ENCODE peak calls at places on chromosomes 7 and 10, in seven cellular contexts. J is uterus; V is testis; C is mucosa of descending colon; B is spleen; O is naive thymus-derived CD4-positive, alpha-beta T cell; N is transverse colon. Y is an unnamed sample.

GRCh38 chr10:43190775-43191174 is 52.5 kb downstream of the CSGALNACT2 start:
- DNase-seq in C (no peak), N (no peak), B (no peak), O (no peak), V (no peak), J (no peak), Y (no peak)

GRCh38 chr10:55668326-55668922 is 692.6 kb downstream of the ZWINT start:
- DNase-seq in O (no peak), V (peak; percentile 33), J (no peak), B (no peak), C (no peak), N (no peak), Y (no peak)

GRCh38 chr10:132877473-132877872 is 64.9 kb downstream of the CFAP46 start:
- DNase-seq in C (no peak), V (no peak), J (peak; percentile 3), O (no peak), B (peak; percentile 41), N (no peak), Y (peak; percentile 52)

GRCh38 chr7:112411186-112411795 is 39.0 kb upstream of the IFRD1 start:
- DNase-seq in V (peak; percentile 57), O (no peak), J (no peak), C (peak; percentile 29), N (peak; percentile 14), B (no peak), Y (no peak)

GRCh38 chr10:68957654-68958053 is 1.7 kb downstream of the DDX21 start:
- DNase-seq in C (no peak), N (no peak), B (no peak), J (no peak), V (no peak), O (no peak), Y (no peak)

GRCh38 chr10:102421645-102422585 is 1.3 kb downstream of the FBXL15 start:
- DNase-seq in V (peak; percentile 48), C (peak; percentile 53), O (no peak), J (no peak), B (peak; percentile 88), N (peak; percentile 66), Y (peak; percentile 88)

GRCh38 chr7:100602889-100603696 is 930 bp downstream of the PCOLCE start:
- DNase-seq in J (peak; percentile 91), C (no peak), N (peak; percentile 59), B (no peak), V (peak; percentile 79), O (no peak), Y (peak; percentile 89)

GRCh38 chr7:79046061-79046460 is 407.4 kb downstream of the MAGI2 start:
- DNase-seq in O (no peak), B (no peak), J (no peak), N (no peak), V (no peak), C (no peak), Y (no peak)

GRCh38 chr7:157543276-157543675 is 206.5 kb downstream of the DNAJB6 start:
- DNase-seq in J (no peak), N (no peak), O (no peak), B (peak; percentile 47), V (no peak), C (no peak), Y (peak; percentile 29)

GRCh38 chr7:102189756-102190155 is 96.9 kb upstream of the SH2B2 start:
- DNase-seq in B (no peak), O (no peak), J (no peak), V (no peak), C (no peak), N (no peak), Y (no peak)

GRCh38 chr10:17003151-17003550 is 126.5 kb downstream of the CUBN start:
- DNase-seq in V (no peak), O (peak; percentile 85), C (peak; percentile 30), B (no peak), N (no peak), J (no peak), Y (no peak)

GRCh38 chr10:68153473-68154210 is 44.4 kb downstream of the MYPN start:
- DNase-seq in B (no peak), O (no peak), J (no peak), N (peak; percentile 26), C (no peak), V (peak; percentile 61), Y (no peak)

GRCh38 chr7:31052841-31053601 is 913 bp downstream of the ADCYAP1R1 start:
- DNase-seq in B (no peak), O (no peak), J (no peak), N (no peak), V (no peak), C (no peak), Y (no peak)

GRCh38 chr10:62819521-62819920 is 3.4 kb upstream of the EGR2 start:
- DNase-seq in V (no peak), B (no peak), C (no peak), J (no peak), O (no peak), N (no peak), Y (no peak)

GRCh38 chr10:60209874-60210584 is 179.6 kb downstream of the ANK3 start:
- DNase-seq in B (no peak), V (no peak), N (no peak), O (no peak), J (no peak), C (no peak), Y (no peak)

GRCh38 chr10:116697816-116698215 is 44.5 kb downstream of the HSPA12A start:
- DNase-seq in J (no peak), V (no peak), B (no peak), C (no peak), O (no peak), N (no peak), Y (no peak)

GRCh38 chr10:129890170-129890569 is 73.9 kb downstream of the EBF3 start:
- DNase-seq in J (no peak), V (no peak), C (no peak), B (no peak), O (no peak), N (no peak), Y (no peak)

GRCh38 chr10:106044511-106044910 is 1120.0 kb downstream of the SORCS1 start:
- DNase-seq in J (no peak), N (no peak), V (no peak), C (no peak), O (no peak), B (no peak), Y (no peak)

GRCh38 chr7:69373171-69374035 is 224.9 kb upstream of the AUTS2 start:
- DNase-seq in N (no peak), C (peak; percentile 5), O (no peak), J (peak; percentile 32), V (no peak), B (no peak), Y (no peak)

DNA sequence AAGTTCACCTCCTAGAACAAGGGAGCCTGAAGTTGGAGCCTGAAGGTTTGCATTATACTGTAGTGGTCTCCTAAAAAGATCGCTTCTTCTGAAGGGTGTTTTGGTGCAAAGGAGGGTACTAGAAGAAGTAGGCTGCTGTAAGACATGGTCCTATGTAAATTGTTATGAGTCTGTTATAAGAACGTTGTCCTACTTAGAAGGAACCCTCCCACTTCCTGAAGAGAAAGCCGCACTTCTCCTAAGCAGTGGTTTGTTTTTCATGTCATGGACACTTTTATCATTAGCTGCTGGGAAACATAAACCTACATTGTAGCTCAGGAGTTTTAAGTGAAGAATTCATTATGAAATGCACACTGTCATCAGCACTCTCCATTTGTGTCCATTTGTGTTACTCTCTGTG is 129.1 kb upstream of the ITGB1 start:
- DNase-seq in B (no peak), N (no peak), V (no peak), C (no peak), O (no peak), J (no peak), Y (no peak)
- H3K4me3 ChIP-seq in B (no peak overlapping the region), N (no peak overlapping the region), V (no peak overlapping the region), C (no peak overlapping the region), O (no peak overlapping the region), J (no peak overlapping the region), Y (no peak overlapping the region)

DNA sequence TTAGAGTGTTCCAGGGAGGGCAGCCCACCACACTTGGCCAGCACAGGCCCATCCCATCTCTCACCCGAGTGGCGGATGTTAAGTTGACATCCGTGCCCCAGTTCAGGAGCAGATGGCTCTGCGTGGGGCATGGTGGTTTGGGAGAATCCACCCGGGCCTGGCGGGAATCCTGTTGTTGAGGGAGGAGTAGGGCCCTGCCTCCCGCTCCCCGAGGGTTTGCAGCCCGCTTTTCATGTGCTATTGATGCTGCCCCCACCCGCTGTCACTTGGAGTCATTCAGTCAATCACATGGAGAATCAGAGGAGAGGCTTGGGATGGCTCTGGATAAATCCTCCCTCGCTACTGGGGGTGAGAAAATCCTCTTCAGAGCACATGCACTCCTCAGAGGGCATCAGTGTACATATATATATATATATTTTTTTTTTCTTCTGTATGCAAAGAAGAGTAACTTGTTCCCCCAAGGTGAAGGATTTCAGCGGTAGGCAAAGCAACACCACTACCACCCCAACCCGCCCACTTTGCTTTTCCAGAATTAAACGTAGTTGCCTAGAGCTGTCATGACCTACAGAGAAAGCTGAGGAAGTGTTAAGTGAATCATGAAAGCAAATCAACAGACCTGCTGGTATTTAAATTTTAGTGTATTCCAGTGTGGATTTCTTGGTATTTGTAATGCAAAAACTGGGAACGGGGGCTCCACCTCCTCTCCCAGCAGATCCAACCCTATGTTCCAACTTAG is 450.7 kb upstream of the GALNT17 start:
- DNase-seq in J (no peak), O (no peak), C (no peak), N (no peak), B (no peak), V (no peak), Y (no peak)
- H3K4me1 ChIP-seq in J (no peaks in the 10 kb centered on the region), O (peaks cover 4% of the 10 kb centered on the region), C (no peaks in the 10 kb centered on the region), N (no peaks in the 10 kb centered on the region), B (peaks cover 29% of the 10 kb centered on the region), V (no peaks in the 10 kb centered on the region), Y (no peaks in the 10 kb centered on the region)

DNA sequence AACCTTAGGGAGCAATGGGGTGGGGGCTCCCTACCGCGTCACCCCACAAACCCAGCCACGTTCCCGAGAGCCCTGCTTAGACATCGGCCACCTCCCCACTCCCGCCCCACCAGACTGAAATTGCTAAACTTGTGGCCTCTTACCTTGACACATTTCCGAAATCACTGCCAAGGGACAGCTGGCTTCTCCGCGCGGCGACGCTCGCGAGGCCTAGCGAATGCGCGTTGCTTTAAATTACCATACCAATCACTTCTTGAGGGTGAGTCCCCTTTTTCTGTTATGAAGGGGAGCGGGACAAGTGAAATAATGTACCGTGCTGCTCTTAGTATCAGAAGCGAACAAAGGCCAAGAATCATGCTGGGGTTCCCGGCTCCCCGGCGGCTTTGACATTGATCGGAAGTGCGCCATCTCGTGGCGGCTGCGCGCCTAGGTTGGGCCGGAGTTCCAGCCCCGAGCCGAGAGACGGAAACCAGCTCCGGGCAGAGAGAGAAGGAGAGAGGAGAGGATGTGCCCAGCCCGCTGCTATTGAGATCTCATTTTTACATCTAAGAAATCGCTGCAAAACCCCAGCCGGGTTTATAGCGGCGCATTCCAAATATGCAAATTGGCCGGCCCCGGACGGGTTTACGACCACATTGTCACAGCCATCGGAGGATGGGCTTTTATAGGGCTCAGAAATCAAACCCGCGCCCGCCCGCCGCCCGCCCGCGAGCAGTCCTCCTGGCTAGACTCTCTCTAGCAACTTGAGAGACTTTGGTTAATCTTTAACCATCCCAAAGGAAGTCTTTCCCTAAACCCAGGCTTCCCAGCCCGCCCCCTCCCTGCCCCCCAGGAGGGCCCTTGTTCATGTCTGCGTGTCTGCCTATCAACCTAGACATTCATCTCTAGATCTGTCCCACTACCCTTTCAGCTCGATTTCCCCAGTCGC is 5.3 kb downstream of the HOXA11 start:
- DNase-seq in C (peak; percentile 91), J (peak; percentile 90), B (peak; percentile 89), O (no peak), V (peak; percentile 78), N (peak; percentile 87), Y (peak; percentile 93)
- H3K4me3 ChIP-seq in C (peak overlapping the region; percentile 17), J (peak overlapping the region; percentile 66), B (no peak overlapping the region), O (no peak overlapping the region), V (peak overlapping the region; percentile 32), N (peak overlapping the region; percentile 58), Y (peak overlapping the region; percentile 68)

DNA sequence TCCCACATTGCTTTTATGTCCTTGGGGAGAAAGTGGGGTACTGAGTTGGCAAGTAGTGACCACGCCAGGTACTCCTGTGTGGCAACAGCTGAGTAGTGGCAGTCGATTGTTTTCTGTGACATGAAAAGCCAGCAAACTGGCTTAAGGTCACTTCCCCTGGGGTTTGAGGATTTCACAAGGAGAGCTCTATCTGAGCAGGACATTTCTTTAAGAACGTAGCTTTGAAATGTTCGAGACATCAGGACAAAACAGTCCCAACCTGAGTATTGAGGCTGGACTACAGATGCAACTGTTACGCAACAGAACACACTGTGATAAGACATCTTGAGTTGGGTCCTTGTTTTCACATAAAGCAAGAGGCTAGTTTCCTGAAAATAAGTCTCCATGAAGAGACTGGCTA is 146.7 kb upstream of the KLF14 start:
- DNase-seq in V (no peak), N (no peak), J (no peak), C (no peak), B (no peak), O (no peak), Y (no peak)
- H3K4me1 ChIP-seq in V (peaks cover 18% of the 10 kb centered on the region), N (no peaks in the 10 kb centered on the region), J (peaks cover 3% of the 10 kb centered on the region), C (peaks cover under 1% of the 10 kb centered on the region), B (peaks cover 92% of the 10 kb centered on the region), O (peaks cover 6% of the 10 kb centered on the region), Y (peaks cover 28% of the 10 kb centered on the region)